ENCODE peak calls at places on chromosomes 5 and 9, in seven cellular contexts. S is endodermal cell, A is GM18507, Q is hypothalamus, K is HTR-8/SVneo, F is NCI-H446 treated with DMSO at 0.1 percent for 48 hours, L is NCI-H187. E is an unnamed sample.

GRCh38 chr5:170896779-170897178 is 35.0 kb downstream of the RANBP17 start:
- DNase-seq in L (no peak), F (no peak), S (peak), Q (no peak), K (no peak), A (no peak), E (peak)

GRCh38 chr5:79168031-79168430 is 56.4 kb downstream of the BHMT start:
- DNase-seq in F (no peak), Q (no peak), A (no peak), K (no peak), L (no peak), S (no peak), E (no peak)

GRCh38 chr9:111599092-111599947 is at the start of gene PTGR1:
- DNase-seq in L (no peak), A (no peak), Q (peak), F (peak), S (peak), K (peak), E (peak)

GRCh38 chr9:130445268-130445983 is 665 bp downstream of the ASS1 start:
- DNase-seq in A (no peak), L (no peak), Q (no peak), K (no peak), S (peak), F (no peak), E (peak)

GRCh38 chr5:14004598-14005394 is 60.3 kb upstream of the DNAH5 start:
- DNase-seq in Q (no peak), L (no peak), S (no peak), K (no peak), F (no peak), A (no peak), E (no peak)

GRCh38 chr5:35626108-35626507 is 8.4 kb downstream of the SPEF2 start:
- DNase-seq in K (no peak), S (no peak), L (no peak), A (no peak), Q (no peak), F (no peak), E (no peak)

GRCh38 chr5:97165726-97166125 is 17.3 kb downstream of the RIOK2 start:
- DNase-seq in K (no peak), L (no peak), A (no peak), S (no peak), F (no peak), Q (no peak), E (no peak)

GRCh38 chr5:137563646-137564474 is 64.7 kb upstream of the SPOCK1 start:
- DNase-seq in A (no peak), Q (no peak), F (peak), L (no peak), K (peak), S (no peak), E (no peak)

GRCh38 chr9:34253460-34253837 is 74.6 kb downstream of the UBAP1 start:
- DNase-seq in L (no peak), F (no peak), S (no peak), A (no peak), Q (peak), K (no peak), E (no peak)

GRCh38 chr5:173035904-173036707 is 20.0 kb upstream of the CREBRF start:
- DNase-seq in S (no peak), F (no peak), Q (no peak), L (no peak), K (no peak), A (peak), E (no peak)

GRCh38 chr9:78292026-78292425 is 4.9 kb upstream of the PSAT1 start:
- DNase-seq in F (no peak), K (no peak), S (no peak), A (no peak), L (no peak), Q (no peak), E (no peak)

GRCh38 chr9:100714372-100715099 is 136.7 kb downstream of the CAVIN4 start:
- DNase-seq in Q (peak), K (peak), A (peak), L (no peak), F (peak), S (peak), E (peak)

GRCh38 chr5:52990531-52990925 is 1.4 kb downstream of the ITGA2 start:
- DNase-seq in L (no peak), Q (no peak), A (no peak), S (no peak), K (no peak), F (no peak), E (no peak)

E was measured in GM23338.